ENCODE peak calls at places on chromosomes 16 and 17, in nine cellular contexts. B, V, F, Y, Q, N, X, R and H are unnamed samples.
A peak's percentile ranks its signal among the peaks of the same experiment; 100 is the strongest.

GRCh38 chr16:54506691-54507090 is 220.1 kb upstream of the IRX3 start:
- DNase-seq in B (no peak), V (no peak), F (no peak), Y (no peak), Q (no peak), N (no peak), X (no peak), R (peak; percentile 99), H (no peak)

GRCh38 chr17:20966869-20967268 is 75.9 kb downstream of the USP22 start:
- DNase-seq in B (no peak), V (no peak), F (no peak), Y (peak; percentile 34), Q (no peak), N (no peak), X (no peak), R (no peak), H (no peak)

GRCh38 chr16:77233799-77234502 is 34.7 kb downstream of the SYCE1L start:
- DNase-seq in B (no peak), V (no peak), F (no peak), Y (no peak), Q (no peak), N (no peak), X (no peak), R (no peak), H (no peak)

GRCh38 chr16:77711775-77712174 is 10.5 kb upstream of the NUDT7 start:
- DNase-seq in B (no peak), V (no peak), F (no peak), Y (no peak), Q (no peak), N (no peak), X (no peak), R (no peak), H (no peak)

GRCh38 chr17:47189732-47190621 is 882 bp upstream of the CDC27 start:
- DNase-seq in B (no peak), V (no peak), F (no peak), Y (no peak), Q (no peak), N (no peak), X (no peak), R (no peak), H (no peak)

GRCh38 chr17:79008666-79009387 is 737 bp downstream of the CANT1 start:
- DNase-seq in B (no peak), V (no peak), F (no peak), Y (no peak), Q (no peak), N (no peak), X (no peak), R (no peak), H (no peak)

GRCh38 chr16:28981517-28981916 is 3.3 kb upstream of the LAT start:
- DNase-seq in B (peak; percentile 26), V (no peak), F (no peak), Y (no peak), Q (no peak), N (no peak), X (no peak), R (no peak), H (no peak)

GRCh38 chr17:78490673-78491072 is 86.5 kb downstream of the DNAH17 start:
- DNase-seq in B (no peak), V (no peak), F (no peak), Y (no peak), Q (no peak), N (no peak), X (no peak), R (no peak), H (no peak)

GRCh38 chr17:68513932-68514331 is 1.7 kb downstream of the PRKAR1A start:
- DNase-seq in B (no peak), V (no peak), F (no peak), Y (no peak), Q (no peak), N (no peak), X (no peak), R (peak; percentile 39), H (no peak)

GRCh38 chr17:5662409-5663150 is 78.3 kb upstream of the NLRP1 start:
- DNase-seq in B (peak; percentile 80), V (no peak), F (no peak), Y (no peak), Q (no peak), N (no peak), X (no peak), R (no peak), H (no peak)

GRCh38 chr16:73286643-73287267 is 238.8 kb upstream of the ZFHX3 start:
- DNase-seq in B (no peak), V (no peak), F (no peak), Y (no peak), Q (no peak), N (no peak), X (no peak), R (no peak), H (no peak)

GRCh38 chr17:73643012-73643845 is 1.0 kb downstream of the SDK2 start:
- DNase-seq in B (peak; percentile 82), V (no peak), F (no peak), Y (peak; percentile 42), Q (peak; percentile 45), N (no peak), X (no peak), R (peak; percentile 55), H (no peak)

GRCh38 chr17:77388384-77389306 is 247.9 kb downstream of the SEC14L1 start:
- DNase-seq in B (peak; percentile 69), V (no peak), F (peak; percentile 58), Y (no peak), Q (no peak), N (no peak), X (no peak), R (no peak), H (no peak)

GRCh38 chr16:68328860-68329370 is 18.1 kb downstream of the PRMT7 start:
- DNase-seq in B (no peak), V (no peak), F (no peak), Y (no peak), Q (no peak), N (no peak), X (no peak), R (no peak), H (no peak)

GRCh38 chr17:46788796-46789195 is 29.7 kb downstream of the WNT3 start:
- DNase-seq in B (no peak), V (no peak), F (no peak), Y (no peak), Q (no peak), N (no peak), X (no peak), R (no peak), H (no peak)

GRCh38 chr16:84660973-84661372 is 12.7 kb downstream of the KLHL36 start:
- DNase-seq in B (no peak), V (no peak), F (no peak), Y (no peak), Q (no peak), N (no peak), X (no peak), R (no peak), H (no peak)

GRCh38 chr16:31135535-31136286 is at the start of gene PRSS8:
- DNase-seq in B (peak; percentile 80), V (no peak), F (no peak), Y (no peak), Q (no peak), N (no peak), X (no peak), R (no peak), H (no peak)

GRCh38 chr16:4505356-4506153 is 29.4 kb downstream of the HMOX2 start:
- DNase-seq in B (no peak), V (peak; percentile 90), F (no peak), Y (peak; percentile 95), Q (no peak), N (peak; percentile 74), X (peak; percentile 60), R (no peak), H (peak; percentile 84)

GRCh38 chr17:58324409-58325288 is 3.9 kb downstream of the TSPOAP1 start:
- DNase-seq in B (peak; percentile 90), V (no peak), F (no peak), Y (no peak), Q (peak; percentile 80), N (no peak), X (no peak), R (peak; percentile 67), H (no peak)

GRCh38 chr16:24520983-24521382 is 18.4 kb upstream of the RBBP6 start:
- DNase-seq in B (no peak), V (no peak), F (no peak), Y (no peak), Q (no peak), N (no peak), X (no peak), R (no peak), H (no peak)

GRCh38 chr17:31598921-31599571 is 207.6 kb downstream of the RAB11FIP4 start:
- DNase-seq in B (no peak), V (no peak), F (no peak), Y (no peak), Q (peak; percentile 64), N (no peak), X (no peak), R (no peak), H (no peak)

GRCh38 chr16:73068546-73069401 is 20.8 kb upstream of the ZFHX3 start:
- DNase-seq in B (peak; percentile 84), V (no peak), F (peak; percentile 90), Y (no peak), Q (no peak), N (no peak), X (no peak), R (no peak), H (no peak)

GRCh38 chr16:9523994-9524393 is 432.6 kb downstream of the HAPSTR1 start:
- DNase-seq in B (no peak), V (no peak), F (no peak), Y (no peak), Q (no peak), N (no peak), X (no peak), R (no peak), H (no peak)

GRCh38 chr16:17377360-17378324 is 93.1 kb downstream of the XYLT1 start:
- DNase-seq in B (no peak), V (no peak), F (no peak), Y (peak; percentile 88), Q (no peak), N (no peak), X (no peak), R (peak; percentile 32), H (no peak)

GRCh38 chr16:9913604-9914330 is 268.5 kb downstream of the GRIN2A start:
- DNase-seq in B (peak; percentile 9), V (no peak), F (no peak), Y (no peak), Q (no peak), N (no peak), X (no peak), R (no peak), H (no peak)

GRCh38 chr17:17313350-17313991 is 10.3 kb downstream of the NT5M start:
- DNase-seq in B (peak; percentile 81), V (peak; percentile 85), F (peak; percentile 43), Y (peak; percentile 61), Q (peak; percentile 76), N (peak; percentile 65), X (peak; percentile 60), R (peak; percentile 46), H (peak; percentile 65)

GRCh38 chr17:82828875-82829487 is 10.8 kb downstream of the ZNF750 start:
- DNase-seq in B (no peak), V (no peak), F (peak; percentile 8), Y (no peak), Q (no peak), N (no peak), X (no peak), R (no peak), H (no peak)

GRCh38 chr17:21125862-21126261 is 902 bp upstream of the DHRS7B start:
- DNase-seq in B (no peak), V (peak; percentile 71), F (no peak), Y (peak; percentile 69), Q (no peak), N (peak; percentile 64), X (peak; percentile 28), R (no peak), H (peak; percentile 46)